ENCODE peak calls at places on chromosome 16, in ten cellular contexts. H, F, J, G, S, R, U, M, O and D are unnamed samples.

GRCh38 chr16:82979406-82980111 is 352.8 kb downstream of the CDH13 start:
- DNase-seq in R (no peak), G (no peak), H (no peak), M (no peak), S (no peak), U (no peak), O (no peak), F (no peak), J (no peak), D (no peak)

GRCh38 chr16:65771707-65772106 is 594.8 kb upstream of the CDH5 start:
- DNase-seq in G (no peak), R (no peak), H (no peak), F (no peak), J (no peak), U (no peak), S (no peak), M (no peak), O (no peak), D (no peak)

GRCh38 chr16:74190292-74190691 is 106.3 kb upstream of the PSMD7 start:
- DNase-seq in F (no peak), H (no peak), R (no peak), U (no peak), S (no peak), J (no peak), M (no peak), G (peak; percentile 39), O (no peak), D (no peak)

GRCh38 chr16:75251280-75252048 is at the start of gene BCAR1:
- DNase-seq in R (peak; percentile 75), H (peak; percentile 85), S (peak; percentile 88), J (peak; percentile 93), M (no peak), O (peak; percentile 89), F (peak; percentile 94), G (peak; percentile 96), U (peak; percentile 92), D (peak; percentile 85)

GRCh38 chr16:8920676-8921625 is 38.8 kb downstream of the LITAFD start:
- DNase-seq in G (no peak), U (no peak), J (no peak), S (no peak), R (no peak), F (no peak), H (no peak), O (no peak), M (no peak), D (no peak)

GRCh38 chr16:50396770-50397525 is 28.2 kb upstream of the BRD7 start:
- DNase-seq in R (no peak), O (no peak), M (no peak), J (no peak), G (peak; percentile 53), U (peak; percentile 10), S (no peak), H (no peak), F (no peak), D (peak; percentile 58)

GRCh38 chr16:23699100-23699499 is 13.9 kb downstream of the ERN2 start:
- DNase-seq in S (peak; percentile 86), J (peak; percentile 82), G (no peak), U (no peak), R (no peak), H (no peak), F (no peak), M (no peak), O (no peak), D (no peak)

GRCh38 chr16:29804455-29805231 is 1.7 kb upstream of the MAZ start:
- DNase-seq in R (peak; percentile 30), S (peak; percentile 37), F (peak; percentile 87), U (peak; percentile 42), H (peak; percentile 66), J (peak; percentile 39), G (no peak), M (peak; percentile 69), O (no peak), D (no peak)

GRCh38 chr16:24610421-24610765 is 71.0 kb downstream of the RBBP6 start:
- DNase-seq in M (no peak), G (no peak), H (peak; percentile 18), J (no peak), O (no peak), R (no peak), S (peak; percentile 12), U (no peak), F (no peak), D (no peak)

GRCh38 chr16:67256701-67257230 is 8.0 kb downstream of the SLC9A5 start:
- DNase-seq in R (no peak), S (no peak), J (no peak), M (peak; percentile 45), U (no peak), G (no peak), H (no peak), O (no peak), F (peak; percentile 49), D (no peak)

GRCh38 chr16:10940501-10941079 is 1.7 kb downstream of the DEXI start:
- DNase-seq in F (no peak), G (no peak), S (no peak), O (no peak), U (no peak), R (no peak), M (no peak), H (no peak), J (no peak), D (no peak)

DNA sequence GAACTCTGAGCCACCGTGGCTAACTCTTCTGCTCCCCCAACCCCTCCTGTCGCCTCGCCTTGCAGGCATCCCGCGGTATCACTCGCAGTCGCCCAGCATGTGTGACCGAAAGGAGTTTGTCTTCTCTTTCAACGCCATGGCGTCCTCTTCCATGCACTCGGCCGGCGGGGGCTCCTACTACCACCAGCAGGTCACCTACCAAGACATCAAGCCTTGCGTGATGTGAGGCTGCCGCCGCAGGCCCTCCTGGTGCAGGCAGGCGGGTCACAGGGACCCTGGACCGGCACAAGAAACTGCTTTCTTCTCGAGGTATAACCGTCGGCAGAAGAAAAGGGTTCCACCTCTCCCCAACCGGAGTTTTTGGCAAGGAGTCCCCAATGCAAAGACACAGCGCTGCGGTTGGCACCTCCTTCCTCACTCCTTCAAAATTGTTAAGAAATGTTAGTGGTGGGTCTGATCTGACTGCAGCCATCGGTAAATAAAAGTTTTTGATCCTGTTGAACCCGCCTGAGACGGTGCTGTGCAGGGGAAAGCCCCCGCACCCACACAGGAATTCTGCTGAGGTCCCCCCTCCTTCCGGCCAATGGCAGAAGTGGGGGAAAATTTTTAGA is 2.6 kb downstream of the FOXF1 start:
- DNase-seq in O (peak; percentile 69), F (peak; percentile 80), J (no peak), G (no peak), U (no peak), H (no peak), S (no peak), R (no peak), M (no peak), D (no peak)
- TF ChIP-seq EP300 in O (no peak), F (no peak), J (no peak), G (no peak), U (no peak), H (no peak), S (no peak), R (no peak), M (no peak), D (no peak)

GRCh38 chr16:53201900-53202299 is 147.1 kb downstream of the CHD9 start:
- DNase-seq in G (no peak), U (no peak), F (no peak), J (no peak), R (no peak), M (no peak), O (no peak), H (no peak), S (no peak), D (no peak)

DNA sequence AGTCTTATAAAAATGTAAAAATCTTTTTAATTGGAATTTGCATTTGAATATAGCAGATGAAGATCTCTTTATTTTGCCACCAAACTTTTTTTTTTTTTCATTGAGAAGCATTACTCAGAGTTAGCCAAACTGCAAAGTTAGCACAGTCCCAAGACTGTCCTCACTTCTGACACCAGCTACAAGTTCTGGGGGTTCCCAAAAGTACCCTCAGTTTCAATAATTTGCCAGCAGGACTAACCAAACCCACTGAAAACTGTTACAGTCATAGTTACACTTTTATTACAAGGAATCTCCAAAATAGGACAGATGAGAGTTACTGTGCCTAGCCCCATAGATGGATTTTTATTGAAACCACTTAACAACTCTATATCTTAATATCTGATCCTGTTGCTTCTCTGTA is 144.1 kb downstream of the CHD9 start:
- DNase-seq in R (no peak), F (no peak), M (no peak), S (no peak), G (no peak), H (no peak), O (no peak), U (no peak), J (no peak), D (no peak)
- TF ChIP-seq EP300 in R (no peak), F (no peak), M (no peak), S (no peak), G (no peak), H (no peak), O (no peak), U (no peak), J (no peak), D (no peak)

GRCh38 chr16:27974896-27975540 is 88.5 kb downstream of the GSG1L start:
- DNase-seq in U (no peak), O (no peak), J (no peak), M (no peak), H (no peak), R (no peak), F (peak; percentile 6), S (no peak), G (no peak), D (no peak)

GRCh38 chr16:27969574-27969973 is 93.9 kb downstream of the GSG1L start:
- DNase-seq in J (no peak), O (no peak), F (no peak), R (no peak), U (no peak), S (no peak), H (no peak), M (no peak), G (no peak), D (no peak)

GRCh38 chr16:27976990-27977389 is 86.5 kb downstream of the GSG1L start:
- DNase-seq in S (no peak), J (no peak), R (no peak), U (no peak), F (no peak), G (no peak), O (no peak), H (no peak), M (no peak), D (no peak)

GRCh38 chr16:27973678-27974077 is 89.8 kb downstream of the GSG1L start:
- DNase-seq in M (no peak), H (no peak), J (no peak), R (no peak), O (no peak), F (peak; percentile 42), G (no peak), S (no peak), U (no peak), D (no peak)

DNA sequence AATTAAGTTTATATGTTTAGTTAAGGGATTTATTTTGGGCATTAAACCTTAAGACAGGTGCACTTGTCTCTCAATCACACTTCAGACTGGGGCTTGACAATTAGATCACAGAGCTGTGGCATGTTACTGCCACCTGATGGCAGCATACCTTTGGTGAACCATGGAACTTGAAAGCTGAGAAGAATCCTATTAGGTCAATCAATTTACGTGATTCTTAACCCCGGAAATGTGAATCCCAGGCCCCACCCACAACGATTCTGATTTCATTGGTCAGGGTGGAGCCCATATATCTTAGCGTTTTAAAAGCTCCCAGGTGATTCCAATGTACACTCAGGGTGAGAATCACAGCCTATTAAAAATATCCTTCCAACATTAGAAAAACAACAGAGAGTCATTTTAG is 91.0 kb downstream of the GSG1L start:
- DNase-seq in R (no peak), F (peak; percentile 32), O (peak; percentile 53), J (no peak), U (peak; percentile 44), S (peak; percentile 11), M (no peak), H (no peak), G (no peak), D (peak; percentile 72)
- TF ChIP-seq EP300 in R (no peak), F (no peak), O (no peak), J (no peak), U (no peak), S (no peak), M (no peak), H (no peak), G (no peak), D (no peak)

GRCh38 chr16:57446530-57447141 is 549 bp downstream of the CIAPIN1 start:
- DNase-seq in S (peak; percentile 31), F (peak; percentile 74), H (peak; percentile 49), R (no peak), M (peak; percentile 83), U (peak; percentile 39), O (no peak), G (no peak), J (peak; percentile 34), D (peak; percentile 29)
- TF ChIP-seq EP300 in S (no peak), F (no peak), H (no peak), R (no peak), M (no peak), U (no peak), O (no peak), G (no peak), J (no peak), D (no peak)